ENCODE peak calls at places on chromosomes 11 and 22, in eight cellular contexts. X, F, C, Q, O, P, T and K are unnamed samples.

GRCh38 chr11:116232364-116232801 is 540.4 kb downstream of the BUD13 start:
- DNase-seq in T (no peak), O (no peak), F (no peak), Q (no peak), P (no peak), X (no peak), C (no peak), K (no peak)

GRCh38 chr11:36019722-36020121 is 75.9 kb downstream of the LDLRAD3 start:
- DNase-seq in T (no peak), O (no peak), X (no peak), F (no peak), C (no peak), Q (no peak), P (no peak), K (no peak)

GRCh38 chr22:23183107-23183698 is 2.9 kb downstream of the BCR start:
- DNase-seq in T (peak; percentile 79), C (no peak), X (no peak), O (peak; percentile 70), Q (peak; percentile 74), F (no peak), P (peak; percentile 86), K (no peak)

GRCh38 chr22:44385781-44386180 is 73.0 kb upstream of the SHISAL1 start:
- DNase-seq in T (no peak), P (no peak), X (no peak), C (no peak), Q (peak; percentile 42), O (no peak), F (no peak), K (no peak)

GRCh38 chr11:105937738-105938137 is 84.3 kb downstream of the MSANTD4 start:
- DNase-seq in O (no peak), P (no peak), C (no peak), F (no peak), T (no peak), Q (no peak), X (no peak), K (no peak)

GRCh38 chr11:36463781-36464180 is 46.3 kb downstream of the TRAF6 start:
- DNase-seq in P (no peak), C (no peak), F (no peak), O (no peak), T (no peak), Q (no peak), X (no peak), K (peak; percentile 22)

GRCh38 chr22:49583341-49583740 is 244.3 kb downstream of the BRD1 start:
- DNase-seq in O (no peak), P (no peak), Q (no peak), T (no peak), F (no peak), C (no peak), X (no peak), K (no peak)

GRCh38 chr11:12827929-12828812 is 153.9 kb downstream of the TEAD1 start:
- DNase-seq in O (peak; percentile 33), X (no peak), F (no peak), P (no peak), Q (no peak), T (peak; percentile 63), C (peak; percentile 23), K (no peak)

GRCh38 chr11:109785714-109786113 is 307.5 kb upstream of the ZC3H12C start:
- DNase-seq in C (no peak), P (no peak), O (no peak), F (no peak), T (no peak), Q (no peak), X (no peak), K (no peak)

GRCh38 chr22:23829845-23830372 is 8.9 kb downstream of the DERL3 start:
- DNase-seq in F (peak; percentile 77), C (no peak), T (no peak), P (no peak), Q (no peak), O (no peak), X (no peak), K (no peak)

GRCh38 chr22:49788492-49788891 is 39.2 kb downstream of the BRD1 start:
- DNase-seq in O (no peak), P (no peak), Q (no peak), X (no peak), T (no peak), F (no peak), C (no peak), K (no peak)

GRCh38 chr11:62409831-62410230 is 9.0 kb upstream of the SCGB1A1 start:
- DNase-seq in Q (no peak), T (no peak), O (no peak), X (no peak), C (no peak), F (no peak), P (no peak), K (no peak)

GRCh38 chr22:17562906-17563870 is at the start of gene SLC25A18:
- DNase-seq in P (no peak), C (no peak), X (no peak), F (no peak), O (no peak), Q (no peak), T (peak; percentile 61), K (no peak)

GRCh38 chr11:64894070-64894811 is 15.8 kb upstream of the EHD1 start:
- DNase-seq in O (peak; percentile 85), C (peak; percentile 91), F (no peak), X (peak; percentile 86), T (peak; percentile 89), P (peak; percentile 95), Q (peak; percentile 94), K (peak; percentile 88)

GRCh38 chr22:44587004-44587793 is 89.2 kb upstream of the RTL6 start:
- DNase-seq in Q (peak; percentile 47), F (no peak), O (no peak), P (no peak), C (no peak), T (no peak), X (no peak), K (no peak)

GRCh38 chr11:130428692-130429681 is 578 bp upstream of the ADAMTS8 start:
- DNase-seq in P (no peak), C (no peak), O (no peak), Q (no peak), T (no peak), F (no peak), X (no peak), K (no peak)

GRCh38 chr22:35739642-35740041 is 22.0 kb downstream of the APOL5 start:
- DNase-seq in P (no peak), F (no peak), C (no peak), O (no peak), X (no peak), Q (no peak), T (no peak), K (no peak)

GRCh38 chr11:76622481-76623094 is 48.0 kb downstream of the LRRC32 start:
- DNase-seq in P (no peak), X (no peak), T (no peak), O (no peak), C (no peak), Q (peak; percentile 52), F (no peak), K (no peak)

GRCh38 chr11:14232652-14233051 is 126.3 kb downstream of the RRAS2 start:
- DNase-seq in P (peak; percentile 66), F (no peak), X (no peak), O (no peak), Q (no peak), C (no peak), T (peak; percentile 67), K (no peak)
- TF ChIP-seq CTCF in P (peak; percentile 42), F (peak; percentile 36), X (peak; percentile 34), O (peak; percentile 22), Q (peak; percentile 31), C (no peak), T (peak; percentile 74), K (peak; percentile 43)

GRCh38 chr11:2762031-2762380 is 62.2 kb upstream of the KCNQ1OT1 start:
- DNase-seq in O (no peak), Q (no peak), X (no peak), F (no peak), C (no peak), P (peak; percentile 9), T (no peak), K (no peak)

GRCh38 chr11:2762451-2762850 is 62.7 kb upstream of the KCNQ1OT1 start:
- DNase-seq in Q (peak; percentile 37), O (peak; percentile 1), C (no peak), F (no peak), P (peak; percentile 5), X (no peak), T (no peak), K (peak; percentile 59)

GRCh38 chr11:2765491-2765890 is 65.7 kb upstream of the KCNQ1OT1 start:
- DNase-seq in P (no peak), T (no peak), F (no peak), X (no peak), O (no peak), C (no peak), Q (no peak), K (no peak)

GRCh38 chr11:2766166-2766565 is 66.4 kb upstream of the KCNQ1OT1 start:
- DNase-seq in C (no peak), Q (no peak), O (peak; percentile 1), P (no peak), F (no peak), X (no peak), T (no peak), K (peak; percentile 32)

GRCh38 chr11:2763939-2764338 is 64.1 kb upstream of the KCNQ1OT1 start:
- DNase-seq in P (no peak), C (no peak), O (no peak), X (no peak), Q (no peak), T (no peak), F (no peak), K (no peak)
- TF ChIP-seq CTCF in P (no peak), C (no peak), O (no peak), X (no peak), Q (no peak), T (no peak), F (no peak), K (no peak)

DNA sequence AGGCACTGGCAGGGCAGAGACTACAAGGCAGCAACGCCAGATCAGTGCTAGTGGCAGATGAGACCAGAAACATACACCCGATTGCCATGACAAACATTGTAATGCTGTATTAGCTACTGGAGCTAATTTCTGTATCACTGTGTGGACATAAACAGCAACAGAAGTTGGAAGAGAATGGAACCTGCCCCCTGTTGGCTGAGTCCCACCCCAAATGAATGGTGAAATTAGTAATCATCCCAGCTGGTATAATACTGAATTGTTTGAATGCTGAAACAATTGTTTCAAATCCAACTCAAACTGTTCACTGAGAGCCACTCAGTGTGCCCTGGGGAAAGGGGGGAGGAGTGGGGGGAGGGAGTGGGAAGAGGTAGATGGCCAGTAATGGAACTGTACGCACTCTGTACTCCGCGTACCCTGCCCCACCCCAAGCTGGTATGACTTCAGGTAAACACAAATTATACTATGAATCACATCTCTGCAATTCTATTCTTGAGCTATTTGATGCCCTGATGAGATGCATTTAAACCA is 11.2 kb upstream of the BIRC3 start:
- DNase-seq in X (no peak), O (no peak), Q (peak; percentile 87), F (no peak), T (no peak), C (no peak), P (no peak), K (no peak)
- TF ChIP-seq CTCF in X (no peak), O (no peak), Q (peak; percentile 13), F (no peak), T (peak; percentile 37), C (no peak), P (no peak), K (no peak)

GRCh38 chr22:26796785-26797184 is 139.4 kb downstream of the MIAT start:
- DNase-seq in F (no peak), T (no peak), O (no peak), X (no peak), Q (no peak), C (no peak), P (no peak), K (no peak)
- TF ChIP-seq CTCF in F (no peak), T (no peak), O (no peak), X (no peak), Q (no peak), C (no peak), P (no peak), K (no peak)

GRCh38 chr11:47980907-47981621 is 705 bp downstream of the PTPRJ start:
- DNase-seq in F (no peak), P (peak; percentile 72), T (peak; percentile 45), O (peak; percentile 60), C (peak; percentile 59), X (peak; percentile 63), Q (peak; percentile 82), K (peak; percentile 78)
- TF ChIP-seq CTCF in F (no peak), P (no peak), T (peak; percentile 42), O (no peak), C (peak; percentile 19), X (peak; percentile 27), Q (peak; percentile 23), K (peak; percentile 42)